ENCODE peak calls at places on chromosome 11, in eight cellular contexts. One of them, this sample, is unnamed.
A peak's percentile ranks its signal among the peaks of the same experiment; 100 is the strongest.

GRCh38 chr11:121024989-121025388 is 1.1 kb downstream of the TBCEL start:
- DNase-seq in prostate gland: no peak
- DNase-seq in IMR-90: peak; percentile 9
- DNase-seq in GM23248: peak; percentile 83
- DNase-seq in gastrocnemius medialis: no peak
- DNase-seq in heart right ventricle: peak; percentile 40
- DNase-seq in lower lobe of right lung: no peak
- DNase-seq in H1: no peak
- DNase-seq in this sample: no peak

GRCh38 chr11:88596786-88597185 is 259.2 kb upstream of the CTSC start:
- DNase-seq in H1: no peak
- DNase-seq in heart right ventricle: no peak
- DNase-seq in GM23248: peak; percentile 8
- DNase-seq in lower lobe of right lung: no peak
- DNase-seq in IMR-90: no peak
- DNase-seq in prostate gland: no peak
- DNase-seq in gastrocnemius medialis: no peak
- DNase-seq in this sample: no peak

GRCh38 chr11:115916596-115916995 is 412.4 kb upstream of the CADM1 start:
- DNase-seq in IMR-90: no peak
- DNase-seq in heart right ventricle: no peak
- DNase-seq in prostate gland: no peak
- DNase-seq in gastrocnemius medialis: no peak
- DNase-seq in GM23248: no peak
- DNase-seq in lower lobe of right lung: no peak
- DNase-seq in H1: no peak
- DNase-seq in this sample: no peak

GRCh38 chr11:58922475-58922874 is 16.8 kb upstream of the GLYATL1 start:
- DNase-seq in lower lobe of right lung: no peak
- DNase-seq in heart right ventricle: no peak
- DNase-seq in GM23248: no peak
- DNase-seq in gastrocnemius medialis: no peak
- DNase-seq in H1: no peak
- DNase-seq in IMR-90: no peak
- DNase-seq in prostate gland: peak; percentile 40
- DNase-seq in this sample: no peak

GRCh38 chr11:15819679-15820286 is 536.6 kb downstream of the SOX6 start:
- DNase-seq in IMR-90: peak; percentile 19
- DNase-seq in lower lobe of right lung: peak; percentile 82
- DNase-seq in H1: peak; percentile 25
- DNase-seq in GM23248: peak; percentile 69
- DNase-seq in gastrocnemius medialis: peak; percentile 64
- DNase-seq in heart right ventricle: peak; percentile 79
- DNase-seq in prostate gland: peak; percentile 68
- DNase-seq in this sample: peak; percentile 25

GRCh38 chr11:107857550-107858216 is 904 bp downstream of the SLC35F2 start:
- DNase-seq in heart right ventricle: no peak
- DNase-seq in H1: no peak
- DNase-seq in gastrocnemius medialis: no peak
- DNase-seq in lower lobe of right lung: no peak
- DNase-seq in GM23248: peak; percentile 34
- DNase-seq in prostate gland: no peak
- DNase-seq in IMR-90: peak; percentile 41
- DNase-seq in this sample: no peak

GRCh38 chr11:27904358-27905055 is 203.4 kb downstream of the KIF18A start:
- DNase-seq in H1: no peak
- DNase-seq in IMR-90: peak; percentile 76
- DNase-seq in GM23248: peak; percentile 86
- DNase-seq in prostate gland: no peak
- DNase-seq in heart right ventricle: no peak
- DNase-seq in gastrocnemius medialis: no peak
- DNase-seq in lower lobe of right lung: no peak
- DNase-seq in this sample: no peak

GRCh38 chr11:75737314-75737713 is 19.7 kb downstream of the MOGAT2 start:
- DNase-seq in IMR-90: no peak
- DNase-seq in prostate gland: no peak
- DNase-seq in gastrocnemius medialis: no peak
- DNase-seq in GM23248: no peak
- DNase-seq in H1: no peak
- DNase-seq in heart right ventricle: no peak
- DNase-seq in lower lobe of right lung: no peak
- DNase-seq in this sample: no peak

GRCh38 chr11:119518746-119519382 is 95.9 kb upstream of the THY1 start:
- DNase-seq in H1: peak; percentile 25
- DNase-seq in prostate gland: no peak
- DNase-seq in lower lobe of right lung: no peak
- DNase-seq in GM23248: peak; percentile 58
- DNase-seq in gastrocnemius medialis: no peak
- DNase-seq in IMR-90: peak; percentile 58
- DNase-seq in heart right ventricle: no peak
- DNase-seq in this sample: peak; percentile 52

GRCh38 chr11:29214833-29215232 is 802.0 kb downstream of the KCNA4 start:
- DNase-seq in gastrocnemius medialis: no peak
- DNase-seq in lower lobe of right lung: no peak
- DNase-seq in heart right ventricle: no peak
- DNase-seq in GM23248: peak; percentile 66
- DNase-seq in IMR-90: peak; percentile 76
- DNase-seq in prostate gland: no peak
- DNase-seq in H1: no peak
- DNase-seq in this sample: no peak

GRCh38 chr11:18312663-18313420 is 9.1 kb downstream of the HPS5 start:
- DNase-seq in GM23248: peak; percentile 54
- DNase-seq in IMR-90: peak; percentile 44
- DNase-seq in heart right ventricle: no peak
- DNase-seq in gastrocnemius medialis: no peak
- DNase-seq in lower lobe of right lung: no peak
- DNase-seq in H1: no peak
- DNase-seq in prostate gland: no peak
- DNase-seq in this sample: no peak

GRCh38 chr11:122721964-122722266 is 66.4 kb downstream of the UBASH3B start:
- DNase-seq in prostate gland: no peak
- DNase-seq in GM23248: peak; percentile 77
- DNase-seq in H1: no peak
- DNase-seq in lower lobe of right lung: no peak
- DNase-seq in heart right ventricle: no peak
- DNase-seq in IMR-90: peak; percentile 94
- DNase-seq in gastrocnemius medialis: no peak
- DNase-seq in this sample: no peak

GRCh38 chr11:72680624-72681158 is 6.5 kb upstream of the PDE2A start:
- DNase-seq in GM23248: no peak
- DNase-seq in gastrocnemius medialis: no peak
- DNase-seq in heart right ventricle: no peak
- DNase-seq in lower lobe of right lung: no peak
- DNase-seq in H1: no peak
- DNase-seq in IMR-90: no peak
- DNase-seq in prostate gland: no peak
- DNase-seq in this sample: no peak

GRCh38 chr11:69472766-69473519 is 8.5 kb upstream of the LINC01488 start:
- DNase-seq in H1: no peak
- DNase-seq in GM23248: no peak
- DNase-seq in lower lobe of right lung: peak; percentile 14
- DNase-seq in heart right ventricle: no peak
- DNase-seq in prostate gland: no peak
- DNase-seq in IMR-90: no peak
- DNase-seq in gastrocnemius medialis: no peak
- DNase-seq in this sample: no peak

GRCh38 chr11:94732617-94733292 is 35.4 kb upstream of the AMOTL1 start:
- DNase-seq in heart right ventricle: peak; percentile 78
- DNase-seq in IMR-90: peak; percentile 87
- DNase-seq in GM23248: peak; percentile 42
- DNase-seq in H1: no peak
- DNase-seq in prostate gland: no peak
- DNase-seq in lower lobe of right lung: peak; percentile 57
- DNase-seq in gastrocnemius medialis: peak; percentile 50
- DNase-seq in this sample: no peak

GRCh38 chr11:69961738-69962137 is 116.4 kb upstream of the ANO1 start:
- DNase-seq in heart right ventricle: no peak
- DNase-seq in H1: no peak
- DNase-seq in gastrocnemius medialis: no peak
- DNase-seq in IMR-90: no peak
- DNase-seq in prostate gland: no peak
- DNase-seq in lower lobe of right lung: no peak
- DNase-seq in GM23248: no peak
- DNase-seq in this sample: no peak

GRCh38 chr11:46588131-46588530 is 5.7 kb downstream of the AMBRA1 start:
- DNase-seq in GM23248: no peak
- DNase-seq in gastrocnemius medialis: no peak
- DNase-seq in lower lobe of right lung: no peak
- DNase-seq in heart right ventricle: no peak
- DNase-seq in IMR-90: peak; percentile 78
- DNase-seq in H1: no peak
- DNase-seq in prostate gland: no peak
- DNase-seq in this sample: no peak

GRCh38 chr11:94028436-94028835 is 7.3 kb downstream of the HEPHL1 start:
- DNase-seq in H1: no peak
- DNase-seq in IMR-90: peak; percentile 81
- DNase-seq in heart right ventricle: no peak
- DNase-seq in prostate gland: no peak
- DNase-seq in gastrocnemius medialis: no peak
- DNase-seq in GM23248: peak; percentile 73
- DNase-seq in lower lobe of right lung: no peak
- DNase-seq in this sample: no peak

GRCh38 chr11:92702771-92703170 is 266.7 kb upstream of the MTNR1B start:
- DNase-seq in H1: no peak
- DNase-seq in lower lobe of right lung: no peak
- DNase-seq in prostate gland: no peak
- DNase-seq in IMR-90: peak; percentile 73
- DNase-seq in GM23248: peak; percentile 81
- DNase-seq in heart right ventricle: no peak
- DNase-seq in gastrocnemius medialis: no peak
- DNase-seq in this sample: no peak

GRCh38 chr11:2302280-2302843 is 549 bp downstream of the TSPAN32 start:
- DNase-seq in GM23248: no peak
- DNase-seq in prostate gland: no peak
- DNase-seq in IMR-90: no peak
- DNase-seq in heart right ventricle: no peak
- DNase-seq in gastrocnemius medialis: no peak
- DNase-seq in lower lobe of right lung: peak; percentile 56
- DNase-seq in H1: no peak
- DNase-seq in this sample: no peak

GRCh38 chr11:113818426-113818825 is 38.8 kb downstream of the CLDN25 start:
- DNase-seq in heart right ventricle: no peak
- DNase-seq in gastrocnemius medialis: no peak
- DNase-seq in prostate gland: no peak
- DNase-seq in IMR-90: no peak
- DNase-seq in H1: no peak
- DNase-seq in lower lobe of right lung: no peak
- DNase-seq in GM23248: no peak
- DNase-seq in this sample: no peak

GRCh38 chr11:113817626-113818025 is 38.0 kb downstream of the CLDN25 start:
- DNase-seq in H1: no peak
- DNase-seq in heart right ventricle: no peak
- DNase-seq in GM23248: no peak
- DNase-seq in lower lobe of right lung: no peak
- DNase-seq in IMR-90: no peak
- DNase-seq in prostate gland: peak; percentile 30
- DNase-seq in gastrocnemius medialis: no peak
- DNase-seq in this sample: no peak

GRCh38 chr11:113817162-113817561 is 37.6 kb downstream of the CLDN25 start:
- DNase-seq in H1: no peak
- DNase-seq in GM23248: peak; percentile 24
- DNase-seq in gastrocnemius medialis: no peak
- DNase-seq in heart right ventricle: no peak
- DNase-seq in IMR-90: peak; percentile 51
- DNase-seq in prostate gland: no peak
- DNase-seq in lower lobe of right lung: no peak
- DNase-seq in this sample: no peak

DNA sequence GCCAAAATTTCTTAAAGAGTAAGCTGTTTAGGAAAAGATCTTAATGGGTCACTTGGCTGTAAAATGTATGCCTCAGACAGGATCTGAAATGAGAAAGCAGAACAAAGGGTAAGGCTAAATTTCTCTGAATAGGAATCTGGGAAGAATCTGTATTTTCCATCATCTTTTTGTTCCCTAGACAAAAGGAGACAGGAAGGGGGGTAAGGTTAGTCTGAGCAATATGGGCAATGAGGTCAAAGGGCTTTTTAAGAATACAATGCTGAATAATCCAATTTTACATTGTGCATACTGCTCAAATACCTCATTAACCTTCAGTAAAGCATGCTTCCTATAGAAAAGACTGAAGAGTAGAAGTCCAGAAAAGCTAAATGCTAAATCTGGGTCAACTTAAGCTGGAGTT is 34.6 kb downstream of the CLDN25 start:
- DNase-seq in heart right ventricle: no peak
- DNase-seq in H1: no peak
- DNase-seq in lower lobe of right lung: no peak
- DNase-seq in GM23248: no peak
- DNase-seq in IMR-90: no peak
- DNase-seq in prostate gland: no peak
- DNase-seq in gastrocnemius medialis: no peak
- DNase-seq in this sample: no peak
- H3K27ac ChIP-seq in heart right ventricle: no peak overlapping the region
- H3K27ac ChIP-seq in H1: no peak overlapping the region
- H3K27ac ChIP-seq in lower lobe of right lung: no peak overlapping the region
- H3K27ac ChIP-seq in GM23248: no peak overlapping the region
- H3K27ac ChIP-seq in IMR-90: no peak overlapping the region
- H3K27ac ChIP-seq in prostate gland: no peak overlapping the region
- H3K27ac ChIP-seq in gastrocnemius medialis: no peak overlapping the region
- H3K27ac ChIP-seq in this sample: no peak overlapping the region

GRCh38 chr11:68090287-68090686 is 30.9 kb downstream of the CHKA start:
- DNase-seq in gastrocnemius medialis: no peak
- DNase-seq in lower lobe of right lung: no peak
- DNase-seq in heart right ventricle: no peak
- DNase-seq in IMR-90: no peak
- DNase-seq in H1: no peak
- DNase-seq in prostate gland: no peak
- DNase-seq in GM23248: no peak
- DNase-seq in this sample: no peak
- H3K4me1 ChIP-seq in gastrocnemius medialis: peaks cover 32% of the 10 kb centered on the region
- H3K4me1 ChIP-seq in lower lobe of right lung: peaks cover 11% of the 10 kb centered on the region
- H3K4me1 ChIP-seq in heart right ventricle: peaks cover 8% of the 10 kb centered on the region
- H3K4me1 ChIP-seq in IMR-90: peaks cover 1% of the 10 kb centered on the region
- H3K4me1 ChIP-seq in H1: no peaks in the 10 kb centered on the region
- H3K4me1 ChIP-seq in prostate gland: no peaks in the 10 kb centered on the region
- H3K4me1 ChIP-seq in GM23248: no peaks in the 10 kb centered on the region
- H3K4me1 ChIP-seq in this sample: no peaks in the 10 kb centered on the region

DNA sequence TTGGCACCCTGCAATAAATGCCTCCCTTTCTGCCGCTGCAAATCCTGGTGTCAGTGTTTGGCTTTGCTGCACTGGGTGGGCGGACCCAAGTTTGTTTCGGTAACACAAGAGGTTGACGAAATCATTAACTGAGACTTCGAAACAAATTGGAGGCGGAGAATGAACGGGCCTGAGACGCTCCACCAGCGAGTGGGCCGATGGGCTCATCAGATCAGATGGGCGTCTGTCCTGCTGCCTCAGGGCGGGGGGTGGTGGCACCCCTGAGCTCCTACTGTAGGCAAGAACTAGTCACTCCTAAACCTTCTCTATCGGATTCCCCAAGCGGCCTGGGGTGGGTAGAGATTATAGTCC is 918 bp upstream of the CAPN5 start:
- DNase-seq in prostate gland: peak; percentile 47
- DNase-seq in H1: no peak
- DNase-seq in lower lobe of right lung: peak; percentile 61
- DNase-seq in IMR-90: peak; percentile 59
- DNase-seq in GM23248: peak; percentile 88
- DNase-seq in gastrocnemius medialis: peak; percentile 40
- DNase-seq in heart right ventricle: peak; percentile 41
- DNase-seq in this sample: no peak
- H3K27ac ChIP-seq in prostate gland: peak overlapping the region; percentile 91
- H3K27ac ChIP-seq in H1: no peak overlapping the region
- H3K27ac ChIP-seq in lower lobe of right lung: peak overlapping the region; percentile 88
- H3K27ac ChIP-seq in IMR-90: peak overlapping the region; percentile 90
- H3K27ac ChIP-seq in GM23248: peak overlapping the region; percentile 88
- H3K27ac ChIP-seq in gastrocnemius medialis: peak overlapping the region; percentile 83
- H3K27ac ChIP-seq in heart right ventricle: peak overlapping the region; percentile 89
- H3K27ac ChIP-seq in this sample: no peak overlapping the region

GRCh38 chr11:20053572-20053971 is 106.7 kb downstream of the DBX1 start:
- DNase-seq in prostate gland: no peak
- DNase-seq in gastrocnemius medialis: no peak
- DNase-seq in IMR-90: no peak
- DNase-seq in GM23248: no peak
- DNase-seq in lower lobe of right lung: no peak
- DNase-seq in H1: no peak
- DNase-seq in heart right ventricle: no peak
- DNase-seq in this sample: no peak
- H3K4me1 ChIP-seq in prostate gland: no peaks in the 10 kb centered on the region
- H3K4me1 ChIP-seq in gastrocnemius medialis: peaks cover 42% of the 10 kb centered on the region
- H3K4me1 ChIP-seq in IMR-90: peaks cover 20% of the 10 kb centered on the region
- H3K4me1 ChIP-seq in GM23248: peaks cover 2% of the 10 kb centered on the region
- H3K4me1 ChIP-seq in lower lobe of right lung: peaks cover 3% of the 10 kb centered on the region
- H3K4me1 ChIP-seq in H1: peaks cover 13% of the 10 kb centered on the region
- H3K4me1 ChIP-seq in heart right ventricle: peaks cover 41% of the 10 kb centered on the region
- H3K4me1 ChIP-seq in this sample: peaks cover 9% of the 10 kb centered on the region